ENCODE peak calls at places on chromosomes 4 and X, in eight cellular contexts. Q, Y, Z, T, W, P, V and O are unnamed samples.

GRCh38 chr4:8088966-8089491 is 69.6 kb downstream of the ABLIM2 start:
- DNase-seq in Q (no peak), Y (no peak), Z (peak), T (no peak), W (no peak), P (no peak), V (no peak), O (no peak)

GRCh38 chrX:132918523-132918922 is 39.9 kb downstream of the HS6ST2 start:
- DNase-seq in Q (no peak), Y (no peak), Z (no peak), T (no peak), W (no peak), P (no peak), V (no peak), O (no peak)

GRCh38 chr4:55752810-55753209 is 66.8 kb upstream of the EXOC1L start:
- DNase-seq in Q (no peak), Y (no peak), Z (no peak), T (no peak), W (no peak), P (no peak), V (no peak), O (no peak)

GRCh38 chr4:61628727-61629126 is 428.6 kb downstream of the ADGRL3 start:
- DNase-seq in Q (no peak), Y (no peak), Z (no peak), T (no peak), W (no peak), P (no peak), V (no peak), O (no peak)

GRCh38 chrX:106007815-106008214 is 30.7 kb downstream of the SERPINA7 start:
- DNase-seq in Q (no peak), Y (no peak), Z (no peak), T (no peak), W (no peak), P (no peak), V (no peak), O (no peak)

GRCh38 chr4:35300996-35301774 is 943.1 kb downstream of the ARAP2 start:
- DNase-seq in Q (no peak), Y (no peak), Z (no peak), T (no peak), W (no peak), P (no peak), V (no peak), O (no peak)

GRCh38 chr4:53937918-53938317 is 126.5 kb downstream of the CHIC2 start:
- DNase-seq in Q (no peak), Y (no peak), Z (no peak), T (no peak), W (peak), P (no peak), V (peak), O (no peak)

GRCh38 chrX:54920610-54921426 is at the start of gene TRO:
- DNase-seq in Q (peak), Y (no peak), Z (no peak), T (peak), W (no peak), P (peak), V (peak), O (peak)

GRCh38 chr4:176498857-176499256 is 179.1 kb downstream of the SPCS3 start:
- DNase-seq in Q (no peak), Y (no peak), Z (no peak), T (no peak), W (no peak), P (no peak), V (peak), O (no peak)

GRCh38 chr4:86935833-86936721 is 1.3 kb downstream of the AFF1 start:
- DNase-seq in Q (no peak), Y (peak), Z (peak), T (peak), W (peak), P (peak), V (peak), O (no peak)

GRCh38 chr4:40043786-40044185 is 12.9 kb upstream of the N4BP2 start:
- DNase-seq in Q (no peak), Y (no peak), Z (no peak), T (no peak), W (no peak), P (no peak), V (no peak), O (no peak)

GRCh38 chrX:68726366-68726765 is 78.9 kb downstream of the STARD8 start:
- DNase-seq in Q (no peak), Y (no peak), Z (no peak), T (no peak), W (no peak), P (no peak), V (no peak), O (no peak)

GRCh38 chr4:129239088-129239487 is 143.1 kb downstream of the C4orf33 start:
- DNase-seq in Q (no peak), Y (no peak), Z (no peak), T (no peak), W (no peak), P (no peak), V (peak), O (no peak)

GRCh38 chr4:61461956-61462355 is 261.8 kb downstream of the ADGRL3 start:
- DNase-seq in Q (no peak), Y (no peak), Z (no peak), T (no peak), W (no peak), P (no peak), V (no peak), O (no peak)

GRCh38 chrX:73577368-73577767 is 14.4 kb downstream of the CHIC1 start:
- DNase-seq in Q (no peak), Y (no peak), Z (no peak), T (peak), W (peak), P (no peak), V (peak), O (no peak)

GRCh38 chrX:9327747-9328145 is 137.1 kb upstream of the TBL1X start:
- DNase-seq in Q (no peak), Y (no peak), Z (no peak), T (peak), W (no peak), P (no peak), V (peak), O (no peak)

GRCh38 chrX:107673933-107674479 is 45.7 kb downstream of the PRPS1 start:
- DNase-seq in Q (no peak), Y (peak), Z (peak), T (no peak), W (no peak), P (peak), V (no peak), O (no peak)

GRCh38 chr4:4392501-4393183 is 5.7 kb downstream of the NSG1 start:
- DNase-seq in Q (no peak), Y (no peak), Z (no peak), T (no peak), W (no peak), P (no peak), V (no peak), O (no peak)

GRCh38 chr4:81421346-81422218 is 50.1 kb downstream of the RASGEF1B start:
- DNase-seq in Q (no peak), Y (no peak), Z (no peak), T (no peak), W (no peak), P (peak), V (no peak), O (peak)

GRCh38 chr4:106463622-106464021 is 95.0 kb upstream of the GIMD1 start:
- DNase-seq in Q (no peak), Y (no peak), Z (no peak), T (no peak), W (no peak), P (no peak), V (no peak), O (no peak)

GRCh38 chr4:7160951-7161440 is 31.3 kb upstream of the SORCS2 start:
- DNase-seq in Q (no peak), Y (no peak), Z (no peak), T (no peak), W (no peak), P (no peak), V (no peak), O (no peak)